ENCODE peak calls at places on chromosomes 11 and 22, in nine cellular contexts. I is mesenteric fat pad; B is activated CD4-positive, alpha-beta T cell treated with anti-CD3 and anti-CD28 coated beads, Interleukin-2, amount 10 ng/mL, durations not matched to agents 7 days and 5 days; L is astrocyte; D is ACHN; F is Calu3; X is type B pancreatic cell; W is amygdala; G is AG08395. Q is an unnamed sample.
A peak's percentile ranks its signal among the peaks of the same experiment; 100 is the strongest.

GRCh38 chr11:74141908-74142307 is 28.9 kb downstream of the C2CD3 start:
- DNase-seq in I (no peak), B (no peak), L (no peak), D (no peak), F (no peak), X (no peak), W (no peak), G (no peak), Q (no peak)

GRCh38 chr11:105211806-105212531 is 72.4 kb upstream of the CARD18 start:
- DNase-seq in I (no peak), B (no peak), L (peak; percentile 56), D (no peak), F (no peak), X (no peak), W (no peak), G (no peak), Q (no peak)

GRCh38 chr22:29165336-29166060 is 40.2 kb upstream of the EMID1 start:
- DNase-seq in I (no peak), B (no peak), L (no peak), D (no peak), F (no peak), X (no peak), W (no peak), G (no peak), Q (no peak)

GRCh38 chr11:2867722-2868548 is 17.6 kb downstream of the CDKN1C start:
- DNase-seq in I (no peak), B (no peak), L (no peak), D (no peak), F (no peak), X (no peak), W (no peak), G (no peak), Q (no peak)

GRCh38 chr11:33402066-33402465 is 144.9 kb downstream of the HIPK3 start:
- DNase-seq in I (no peak), B (no peak), L (no peak), D (peak; percentile 38), F (no peak), X (no peak), W (no peak), G (no peak), Q (no peak)

GRCh38 chr22:41411021-41411851 is 29.5 kb downstream of the TEF start:
- DNase-seq in I (no peak), B (no peak), L (no peak), D (no peak), F (no peak), X (no peak), W (no peak), G (no peak), Q (no peak)

GRCh38 chr11:126083829-126084607 is 21.4 kb upstream of the CDON start:
- DNase-seq in I (no peak), B (peak; percentile 72), L (no peak), D (no peak), F (no peak), X (no peak), W (no peak), G (no peak), Q (no peak)

GRCh38 chr11:9758676-9759518 is 95.0 kb downstream of the SWAP70 start:
- DNase-seq in I (peak; percentile 93), B (peak; percentile 44), L (peak; percentile 49), D (peak; percentile 77), F (peak; percentile 63), X (no peak), W (no peak), G (peak; percentile 70), Q (peak; percentile 80)

GRCh38 chr11:12512826-12513395 is 135.5 kb downstream of the PARVA start:
- DNase-seq in I (no peak), B (no peak), L (no peak), D (no peak), F (no peak), X (peak; percentile 18), W (no peak), G (no peak), Q (no peak)

GRCh38 chr22:18083406-18083805 is 5.6 kb downstream of the PEX26 start:
- DNase-seq in I (peak; percentile 45), B (no peak), L (no peak), D (no peak), F (no peak), X (no peak), W (no peak), G (no peak), Q (no peak)

GRCh38 chr11:1195690-1196515 is 27.0 kb upstream of the MUC5B start:
- DNase-seq in I (no peak), B (no peak), L (no peak), D (no peak), F (no peak), X (peak; percentile 69), W (no peak), G (no peak), Q (no peak)

GRCh38 chr11:115321602-115322289 is 182.5 kb downstream of the CADM1 start:
- DNase-seq in I (no peak), B (no peak), L (peak; percentile 86), D (no peak), F (no peak), X (no peak), W (no peak), G (peak; percentile 16), Q (no peak)

GRCh38 chr22:22395230-22395629 is 113.3 kb downstream of the ZNF280B start:
- DNase-seq in I (no peak), B (no peak), L (no peak), D (no peak), F (no peak), X (peak; percentile 37), W (no peak), G (no peak), Q (no peak)

GRCh38 chr11:126113012-126113411 is 50.3 kb upstream of the CDON start:
- DNase-seq in I (no peak), B (no peak), L (no peak), D (no peak), F (no peak), X (no peak), W (no peak), G (no peak), Q (no peak)

Q was measured in RKO.